ENCODE peak calls at places on chromosome 6, in ten cellular contexts. One of them, this sample, is unnamed.

GRCh38 chr6:167306401-167306998 is 15.4 kb downstream of the UNC93A start:
- DNase-seq in K562: no peak
- DNase-seq in adrenal gland: no peak
- DNase-seq in thyroid gland: no peak
- DNase-seq in body of pancreas: no peak
- DNase-seq in ovary: no peak
- DNase-seq in IMR-90: no peak
- DNase-seq in tibial nerve: no peak
- DNase-seq in suprapubic skin: no peak
- DNase-seq in HCT116: peak; percentile 16
- DNase-seq in this sample: peak; percentile 36

GRCh38 chr6:167420177-167420576 is 95.3 kb downstream of the TTLL2 start:
- DNase-seq in K562: no peak
- DNase-seq in adrenal gland: no peak
- DNase-seq in thyroid gland: no peak
- DNase-seq in body of pancreas: no peak
- DNase-seq in ovary: no peak
- DNase-seq in IMR-90: no peak
- DNase-seq in tibial nerve: no peak
- DNase-seq in suprapubic skin: no peak
- DNase-seq in HCT116: no peak
- DNase-seq in this sample: no peak

GRCh38 chr6:106360989-106361430 is 493 bp downstream of the CRYBG1 start:
- DNase-seq in K562: no peak
- DNase-seq in adrenal gland: no peak
- DNase-seq in thyroid gland: peak; percentile 16
- DNase-seq in body of pancreas: peak; percentile 29
- DNase-seq in ovary: no peak
- DNase-seq in IMR-90: no peak
- DNase-seq in tibial nerve: no peak
- DNase-seq in suprapubic skin: peak; percentile 64
- DNase-seq in HCT116: no peak
- DNase-seq in this sample: peak; percentile 56

GRCh38 chr6:127190552-127190951 is 72.1 kb downstream of the RSPO3 start:
- DNase-seq in K562: peak; percentile 7
- DNase-seq in adrenal gland: no peak
- DNase-seq in thyroid gland: no peak
- DNase-seq in body of pancreas: no peak
- DNase-seq in ovary: no peak
- DNase-seq in IMR-90: peak; percentile 61
- DNase-seq in tibial nerve: no peak
- DNase-seq in suprapubic skin: no peak
- DNase-seq in HCT116: peak; percentile 34
- DNase-seq in this sample: no peak

GRCh38 chr6:12313311-12313991 is 23.3 kb downstream of the EDN1 start:
- DNase-seq in K562: no peak
- DNase-seq in adrenal gland: no peak
- DNase-seq in thyroid gland: no peak
- DNase-seq in body of pancreas: no peak
- DNase-seq in ovary: no peak
- DNase-seq in IMR-90: no peak
- DNase-seq in tibial nerve: no peak
- DNase-seq in suprapubic skin: no peak
- DNase-seq in HCT116: no peak
- DNase-seq in this sample: no peak

GRCh38 chr6:5762561-5762968 is 244.2 kb downstream of the NRN1 start:
- DNase-seq in K562: no peak
- DNase-seq in adrenal gland: no peak
- DNase-seq in thyroid gland: no peak
- DNase-seq in body of pancreas: no peak
- DNase-seq in ovary: peak; percentile 27
- DNase-seq in IMR-90: no peak
- DNase-seq in tibial nerve: no peak
- DNase-seq in suprapubic skin: no peak
- DNase-seq in HCT116: no peak
- DNase-seq in this sample: no peak

GRCh38 chr6:168914070-168914469 is 339.6 kb downstream of the THBS2 start:
- DNase-seq in K562: no peak
- DNase-seq in adrenal gland: no peak
- DNase-seq in thyroid gland: no peak
- DNase-seq in body of pancreas: no peak
- DNase-seq in ovary: no peak
- DNase-seq in IMR-90: no peak
- DNase-seq in tibial nerve: no peak
- DNase-seq in suprapubic skin: no peak
- DNase-seq in HCT116: no peak
- DNase-seq in this sample: no peak

GRCh38 chr6:143675946-143676345 is 1.8 kb upstream of the PHACTR2 start:
- DNase-seq in K562: no peak
- DNase-seq in adrenal gland: no peak
- DNase-seq in thyroid gland: no peak
- DNase-seq in body of pancreas: no peak
- DNase-seq in ovary: no peak
- DNase-seq in IMR-90: peak; percentile 56
- DNase-seq in tibial nerve: no peak
- DNase-seq in suprapubic skin: no peak
- DNase-seq in HCT116: no peak
- DNase-seq in this sample: no peak

GRCh38 chr6:111173946-111174345 is 86.6 kb downstream of the SLC16A10 start:
- DNase-seq in K562: no peak
- DNase-seq in adrenal gland: no peak
- DNase-seq in thyroid gland: no peak
- DNase-seq in body of pancreas: no peak
- DNase-seq in ovary: no peak
- DNase-seq in IMR-90: no peak
- DNase-seq in tibial nerve: no peak
- DNase-seq in suprapubic skin: no peak
- DNase-seq in HCT116: no peak
- DNase-seq in this sample: no peak

GRCh38 chr6:37171970-37172812 is 2.2 kb downstream of the PIM1 start:
- DNase-seq in K562: peak; percentile 69
- DNase-seq in adrenal gland: peak; percentile 95
- DNase-seq in thyroid gland: peak; percentile 93
- DNase-seq in body of pancreas: peak; percentile 95
- DNase-seq in ovary: peak; percentile 93
- DNase-seq in IMR-90: peak; percentile 94
- DNase-seq in tibial nerve: peak; percentile 87
- DNase-seq in suprapubic skin: peak; percentile 94
- DNase-seq in HCT116: peak; percentile 86
- DNase-seq in this sample: peak; percentile 97

GRCh38 chr6:166515072-166515810 is 71.2 kb downstream of the RAMACL start:
- DNase-seq in K562: no peak
- DNase-seq in adrenal gland: peak; percentile 30
- DNase-seq in thyroid gland: no peak
- DNase-seq in body of pancreas: no peak
- DNase-seq in ovary: no peak
- DNase-seq in IMR-90: peak; percentile 93
- DNase-seq in tibial nerve: no peak
- DNase-seq in suprapubic skin: no peak
- DNase-seq in HCT116: peak; percentile 55
- DNase-seq in this sample: no peak

GRCh38 chr6:13190391-13190790 is 137.9 kb downstream of the TBC1D7 start:
- DNase-seq in K562: no peak
- DNase-seq in adrenal gland: no peak
- DNase-seq in thyroid gland: no peak
- DNase-seq in body of pancreas: no peak
- DNase-seq in ovary: no peak
- DNase-seq in IMR-90: no peak
- DNase-seq in tibial nerve: no peak
- DNase-seq in suprapubic skin: no peak
- DNase-seq in HCT116: no peak
- DNase-seq in this sample: no peak

GRCh38 chr6:136526196-136526930 is 23.9 kb downstream of the MAP7 start:
- DNase-seq in K562: no peak
- DNase-seq in adrenal gland: peak; percentile 33
- DNase-seq in thyroid gland: peak; percentile 51
- DNase-seq in body of pancreas: peak; percentile 47
- DNase-seq in ovary: peak; percentile 55
- DNase-seq in IMR-90: peak; percentile 63
- DNase-seq in tibial nerve: no peak
- DNase-seq in suprapubic skin: no peak
- DNase-seq in HCT116: no peak
- DNase-seq in this sample: no peak

GRCh38 chr6:141562181-141562800 is 570.4 kb upstream of the GJE1 start:
- DNase-seq in K562: peak; percentile 10
- DNase-seq in adrenal gland: peak; percentile 26
- DNase-seq in thyroid gland: peak; percentile 16
- DNase-seq in body of pancreas: peak; percentile 2
- DNase-seq in ovary: peak; percentile 15
- DNase-seq in IMR-90: no peak
- DNase-seq in tibial nerve: no peak
- DNase-seq in suprapubic skin: peak; percentile 53
- DNase-seq in HCT116: no peak
- DNase-seq in this sample: peak; percentile 49

GRCh38 chr6:109512271-109512817 is 29.3 kb upstream of the ZBTB24 start:
- DNase-seq in K562: no peak
- DNase-seq in adrenal gland: no peak
- DNase-seq in thyroid gland: no peak
- DNase-seq in body of pancreas: no peak
- DNase-seq in ovary: no peak
- DNase-seq in IMR-90: no peak
- DNase-seq in tibial nerve: no peak
- DNase-seq in suprapubic skin: no peak
- DNase-seq in HCT116: no peak
- DNase-seq in this sample: no peak

GRCh38 chr6:33313709-33314514 is at the start of gene TAPBP:
- DNase-seq in K562: peak; percentile 62
- DNase-seq in adrenal gland: peak; percentile 74
- DNase-seq in thyroid gland: peak; percentile 65
- DNase-seq in body of pancreas: peak; percentile 69
- DNase-seq in ovary: peak; percentile 69
- DNase-seq in IMR-90: peak; percentile 72
- DNase-seq in tibial nerve: peak; percentile 36
- DNase-seq in suprapubic skin: peak; percentile 87
- DNase-seq in HCT116: no peak
- DNase-seq in this sample: peak; percentile 80
- TF ChIP-seq POLR2A in K562: peak; percentile 69
- TF ChIP-seq POLR2A in adrenal gland: peak; percentile 47
- TF ChIP-seq POLR2A in thyroid gland: peak; percentile 43
- TF ChIP-seq POLR2A in body of pancreas: peak; percentile 35
- TF ChIP-seq POLR2A in ovary: peak; percentile 40
- TF ChIP-seq POLR2A in IMR-90: peak; percentile 75
- TF ChIP-seq POLR2A in tibial nerve: peak; percentile 49
- TF ChIP-seq POLR2A in suprapubic skin: no peak
- TF ChIP-seq POLR2A in HCT116: peak; percentile 49
- TF ChIP-seq POLR2A in this sample: peak; percentile 32

DNA sequence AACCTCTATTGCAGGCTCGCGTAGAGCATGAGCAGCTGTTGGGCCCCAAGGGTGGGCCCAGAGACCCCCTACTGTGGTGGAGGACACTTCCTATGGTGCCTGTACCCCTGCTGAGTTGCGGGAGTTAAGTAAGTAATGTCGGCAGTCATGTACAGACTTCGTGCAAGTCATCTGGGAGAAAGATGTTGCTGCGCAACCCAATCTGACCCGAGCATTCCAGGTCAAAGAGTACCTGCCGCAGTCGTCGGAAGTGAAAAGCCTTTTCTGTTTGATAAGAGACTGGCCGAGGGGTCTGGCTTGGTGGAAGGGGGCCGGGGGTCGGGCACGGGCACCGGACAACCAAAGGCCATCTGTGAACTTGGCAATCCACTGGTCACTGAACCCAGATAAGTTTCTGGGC is 44.3 kb downstream of the OR2B6 start:
- DNase-seq in K562: no peak
- DNase-seq in adrenal gland: no peak
- DNase-seq in thyroid gland: no peak
- DNase-seq in body of pancreas: no peak
- DNase-seq in ovary: no peak
- DNase-seq in IMR-90: no peak
- DNase-seq in tibial nerve: no peak
- DNase-seq in suprapubic skin: no peak
- DNase-seq in HCT116: no peak
- DNase-seq in this sample: no peak
- H3K4me3 ChIP-seq in K562: no peak overlapping the region
- H3K4me3 ChIP-seq in adrenal gland: no peak overlapping the region
- H3K4me3 ChIP-seq in thyroid gland: no peak overlapping the region
- H3K4me3 ChIP-seq in body of pancreas: no peak overlapping the region
- H3K4me3 ChIP-seq in ovary: no peak overlapping the region
- H3K4me3 ChIP-seq in IMR-90: no peak overlapping the region
- H3K4me3 ChIP-seq in tibial nerve: no peak overlapping the region
- H3K4me3 ChIP-seq in suprapubic skin: no peak overlapping the region
- H3K4me3 ChIP-seq in HCT116: no peak overlapping the region
- H3K4me3 ChIP-seq in this sample: no peak overlapping the region

DNA sequence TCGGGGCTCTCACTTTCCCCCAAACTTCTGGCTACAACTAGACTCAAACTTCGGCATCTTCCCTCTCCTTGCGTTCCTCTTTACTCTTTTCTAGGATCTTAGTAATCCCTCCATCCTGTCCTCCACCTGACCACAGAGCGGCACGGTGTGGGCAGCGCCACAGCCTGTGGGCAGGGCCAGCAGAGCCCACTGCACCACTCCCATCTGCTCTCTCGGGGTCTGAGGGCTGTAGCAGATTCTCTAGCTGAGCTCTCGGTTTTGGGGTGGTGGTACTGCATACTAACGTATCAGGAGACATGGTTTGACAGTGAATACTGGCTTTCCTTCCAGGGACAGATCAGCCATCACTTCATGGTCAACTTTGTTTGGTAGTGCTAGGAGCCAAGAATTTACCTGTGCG is 57.4 kb downstream of the EZR start:
- DNase-seq in K562: no peak
- DNase-seq in adrenal gland: no peak
- DNase-seq in thyroid gland: no peak
- DNase-seq in body of pancreas: no peak
- DNase-seq in ovary: no peak
- DNase-seq in IMR-90: no peak
- DNase-seq in tibial nerve: no peak
- DNase-seq in suprapubic skin: no peak
- DNase-seq in HCT116: no peak
- DNase-seq in this sample: no peak
- TF ChIP-seq POLR2A in K562: no peak
- TF ChIP-seq POLR2A in adrenal gland: no peak
- TF ChIP-seq POLR2A in thyroid gland: no peak
- TF ChIP-seq POLR2A in body of pancreas: no peak
- TF ChIP-seq POLR2A in ovary: no peak
- TF ChIP-seq POLR2A in IMR-90: no peak
- TF ChIP-seq POLR2A in tibial nerve: no peak
- TF ChIP-seq POLR2A in suprapubic skin: no peak
- TF ChIP-seq POLR2A in HCT116: no peak
- TF ChIP-seq POLR2A in this sample: no peak

GRCh38 chr6:390914-391558 is 516 bp upstream of the IRF4 start:
- DNase-seq in K562: no peak
- DNase-seq in adrenal gland: no peak
- DNase-seq in thyroid gland: no peak
- DNase-seq in body of pancreas: no peak
- DNase-seq in ovary: no peak
- DNase-seq in IMR-90: no peak
- DNase-seq in tibial nerve: no peak
- DNase-seq in suprapubic skin: peak; percentile 60
- DNase-seq in HCT116: no peak
- DNase-seq in this sample: peak; percentile 62
- H3K4me3 ChIP-seq in K562: no peak overlapping the region
- H3K4me3 ChIP-seq in adrenal gland: no peak overlapping the region
- H3K4me3 ChIP-seq in thyroid gland: no peak overlapping the region
- H3K4me3 ChIP-seq in body of pancreas: no peak overlapping the region
- H3K4me3 ChIP-seq in ovary: no peak overlapping the region
- H3K4me3 ChIP-seq in IMR-90: no peak overlapping the region
- H3K4me3 ChIP-seq in tibial nerve: peak overlapping the region; percentile 51
- H3K4me3 ChIP-seq in suprapubic skin: peak overlapping the region; percentile 56
- H3K4me3 ChIP-seq in HCT116: no peak overlapping the region
- H3K4me3 ChIP-seq in this sample: peak overlapping the region; percentile 56

This sample was measured in Peyer's patch.